ENCODE peak calls at places on chromosomes 4 and X, in nine cellular contexts. One of them, this sample, is unnamed.

GRCh38 chrX:108362026-108362425 is 76.2 kb downstream of the COL4A6 start:
- DNase-seq in HEK293T: no peak
- DNase-seq in stimulated activated CD8-positive, alpha-beta memory T cell treated with anti-CD3 and anti-CD28 coated beads, Interleukin-15, amount 100 ng/mL, for 1 hour: no peak
- DNase-seq in endothelial cell of umbilical vein: no peak
- DNase-seq in cardiac fibroblast: peak; percentile 20
- DNase-seq in stimulated activated naive CD4-positive, alpha-beta T cell: no peak
- DNase-seq in HS-5: no peak
- DNase-seq in NCI-H1105: no peak
- DNase-seq in NCI-H2029: no peak
- DNase-seq in this sample: no peak

GRCh38 chr4:1373892-1374705 is 27.1 kb downstream of the UVSSA start:
- DNase-seq in HEK293T: no peak
- DNase-seq in stimulated activated CD8-positive, alpha-beta memory T cell treated with anti-CD3 and anti-CD28 coated beads, Interleukin-15, amount 100 ng/mL, for 1 hour: no peak
- DNase-seq in endothelial cell of umbilical vein: no peak
- DNase-seq in cardiac fibroblast: no peak
- DNase-seq in stimulated activated naive CD4-positive, alpha-beta T cell: no peak
- DNase-seq in HS-5: no peak
- DNase-seq in NCI-H1105: no peak
- DNase-seq in NCI-H2029: no peak
- DNase-seq in this sample: peak; percentile 44

GRCh38 chr4:152696764-152697250 is 17.0 kb upstream of the TMEM154 start:
- DNase-seq in HEK293T: no peak
- DNase-seq in stimulated activated CD8-positive, alpha-beta memory T cell treated with anti-CD3 and anti-CD28 coated beads, Interleukin-15, amount 100 ng/mL, for 1 hour: peak; percentile 5
- DNase-seq in endothelial cell of umbilical vein: no peak
- DNase-seq in cardiac fibroblast: peak; percentile 76
- DNase-seq in stimulated activated naive CD4-positive, alpha-beta T cell: no peak
- DNase-seq in HS-5: no peak
- DNase-seq in NCI-H1105: no peak
- DNase-seq in NCI-H2029: no peak
- DNase-seq in this sample: no peak

GRCh38 chr4:55411621-55412020 is 15.9 kb downstream of the TMEM165 start:
- DNase-seq in HEK293T: no peak
- DNase-seq in stimulated activated CD8-positive, alpha-beta memory T cell treated with anti-CD3 and anti-CD28 coated beads, Interleukin-15, amount 100 ng/mL, for 1 hour: no peak
- DNase-seq in endothelial cell of umbilical vein: no peak
- DNase-seq in cardiac fibroblast: peak; percentile 45
- DNase-seq in stimulated activated naive CD4-positive, alpha-beta T cell: no peak
- DNase-seq in HS-5: no peak
- DNase-seq in NCI-H1105: no peak
- DNase-seq in NCI-H2029: no peak
- DNase-seq in this sample: no peak

GRCh38 chrX:10450229-10450958 is 170.0 kb downstream of the MID1 start:
- DNase-seq in HEK293T: no peak
- DNase-seq in stimulated activated CD8-positive, alpha-beta memory T cell treated with anti-CD3 and anti-CD28 coated beads, Interleukin-15, amount 100 ng/mL, for 1 hour: no peak
- DNase-seq in endothelial cell of umbilical vein: peak; percentile 28
- DNase-seq in cardiac fibroblast: peak; percentile 81
- DNase-seq in stimulated activated naive CD4-positive, alpha-beta T cell: no peak
- DNase-seq in HS-5: peak; percentile 52
- DNase-seq in NCI-H1105: no peak
- DNase-seq in NCI-H2029: no peak
- DNase-seq in this sample: no peak

GRCh38 chr4:172850838-172851237 is 317.8 kb upstream of the GALNT7 start:
- DNase-seq in HEK293T: no peak
- DNase-seq in stimulated activated CD8-positive, alpha-beta memory T cell treated with anti-CD3 and anti-CD28 coated beads, Interleukin-15, amount 100 ng/mL, for 1 hour: no peak
- DNase-seq in endothelial cell of umbilical vein: peak; percentile 28
- DNase-seq in cardiac fibroblast: peak; percentile 87
- DNase-seq in stimulated activated naive CD4-positive, alpha-beta T cell: no peak
- DNase-seq in HS-5: peak; percentile 76
- DNase-seq in NCI-H1105: no peak
- DNase-seq in NCI-H2029: no peak
- DNase-seq in this sample: no peak

GRCh38 chrX:119667111-119667928 is 25.6 kb downstream of the SEPTIN6 start:
- DNase-seq in HEK293T: peak; percentile 65
- DNase-seq in stimulated activated CD8-positive, alpha-beta memory T cell treated with anti-CD3 and anti-CD28 coated beads, Interleukin-15, amount 100 ng/mL, for 1 hour: no peak
- DNase-seq in endothelial cell of umbilical vein: no peak
- DNase-seq in cardiac fibroblast: peak; percentile 8
- DNase-seq in stimulated activated naive CD4-positive, alpha-beta T cell: no peak
- DNase-seq in HS-5: no peak
- DNase-seq in NCI-H1105: no peak
- DNase-seq in NCI-H2029: no peak
- DNase-seq in this sample: no peak

GRCh38 chrX:69153060-69153730 is 12.1 kb downstream of the PJA1 start:
- DNase-seq in HEK293T: no peak
- DNase-seq in stimulated activated CD8-positive, alpha-beta memory T cell treated with anti-CD3 and anti-CD28 coated beads, Interleukin-15, amount 100 ng/mL, for 1 hour: no peak
- DNase-seq in endothelial cell of umbilical vein: no peak
- DNase-seq in cardiac fibroblast: peak; percentile 16
- DNase-seq in stimulated activated naive CD4-positive, alpha-beta T cell: no peak
- DNase-seq in HS-5: no peak
- DNase-seq in NCI-H1105: no peak
- DNase-seq in NCI-H2029: no peak
- DNase-seq in this sample: no peak

GRCh38 chr4:173505924-173506779 is 23.9 kb downstream of the HAND2 start:
- DNase-seq in HEK293T: peak; percentile 75
- DNase-seq in stimulated activated CD8-positive, alpha-beta memory T cell treated with anti-CD3 and anti-CD28 coated beads, Interleukin-15, amount 100 ng/mL, for 1 hour: no peak
- DNase-seq in endothelial cell of umbilical vein: peak; percentile 25
- DNase-seq in cardiac fibroblast: peak; percentile 75
- DNase-seq in stimulated activated naive CD4-positive, alpha-beta T cell: peak; percentile 38
- DNase-seq in HS-5: no peak
- DNase-seq in NCI-H1105: peak; percentile 30
- DNase-seq in NCI-H2029: peak; percentile 4
- DNase-seq in this sample: peak; percentile 57

GRCh38 chrX:97168646-97169045 is 284.9 kb downstream of the RPA4 start:
- DNase-seq in HEK293T: no peak
- DNase-seq in stimulated activated CD8-positive, alpha-beta memory T cell treated with anti-CD3 and anti-CD28 coated beads, Interleukin-15, amount 100 ng/mL, for 1 hour: no peak
- DNase-seq in endothelial cell of umbilical vein: no peak
- DNase-seq in cardiac fibroblast: no peak
- DNase-seq in stimulated activated naive CD4-positive, alpha-beta T cell: no peak
- DNase-seq in HS-5: no peak
- DNase-seq in NCI-H1105: no peak
- DNase-seq in NCI-H2029: no peak
- DNase-seq in this sample: no peak

GRCh38 chrX:23902419-23902818 is 5.3 kb downstream of the APOO start:
- DNase-seq in HEK293T: peak; percentile 39
- DNase-seq in stimulated activated CD8-positive, alpha-beta memory T cell treated with anti-CD3 and anti-CD28 coated beads, Interleukin-15, amount 100 ng/mL, for 1 hour: no peak
- DNase-seq in endothelial cell of umbilical vein: peak; percentile 83
- DNase-seq in cardiac fibroblast: peak; percentile 77
- DNase-seq in stimulated activated naive CD4-positive, alpha-beta T cell: peak; percentile 18
- DNase-seq in HS-5: no peak
- DNase-seq in NCI-H1105: peak; percentile 6
- DNase-seq in NCI-H2029: peak; percentile 9
- DNase-seq in this sample: no peak

GRCh38 chrX:15567267-15567666 is 33.5 kb downstream of the ACE2 start:
- DNase-seq in HEK293T: no peak
- DNase-seq in stimulated activated CD8-positive, alpha-beta memory T cell treated with anti-CD3 and anti-CD28 coated beads, Interleukin-15, amount 100 ng/mL, for 1 hour: no peak
- DNase-seq in endothelial cell of umbilical vein: no peak
- DNase-seq in cardiac fibroblast: no peak
- DNase-seq in stimulated activated naive CD4-positive, alpha-beta T cell: no peak
- DNase-seq in HS-5: no peak
- DNase-seq in NCI-H1105: no peak
- DNase-seq in NCI-H2029: no peak
- DNase-seq in this sample: no peak

GRCh38 chr4:94551616-94552564 is 100.1 kb downstream of the PDLIM5 start:
- DNase-seq in HEK293T: no peak
- DNase-seq in stimulated activated CD8-positive, alpha-beta memory T cell treated with anti-CD3 and anti-CD28 coated beads, Interleukin-15, amount 100 ng/mL, for 1 hour: no peak
- DNase-seq in endothelial cell of umbilical vein: peak; percentile 91
- DNase-seq in cardiac fibroblast: peak; percentile 63
- DNase-seq in stimulated activated naive CD4-positive, alpha-beta T cell: no peak
- DNase-seq in HS-5: no peak
- DNase-seq in NCI-H1105: no peak
- DNase-seq in NCI-H2029: no peak
- DNase-seq in this sample: no peak

GRCh38 chr4:65310586-65310985 is 359.7 kb downstream of the EPHA5 start:
- DNase-seq in HEK293T: no peak
- DNase-seq in stimulated activated CD8-positive, alpha-beta memory T cell treated with anti-CD3 and anti-CD28 coated beads, Interleukin-15, amount 100 ng/mL, for 1 hour: no peak
- DNase-seq in endothelial cell of umbilical vein: no peak
- DNase-seq in cardiac fibroblast: no peak
- DNase-seq in stimulated activated naive CD4-positive, alpha-beta T cell: no peak
- DNase-seq in HS-5: no peak
- DNase-seq in NCI-H1105: no peak
- DNase-seq in NCI-H2029: no peak
- DNase-seq in this sample: no peak

GRCh38 chrX:102846544-102847236 is 90.4 kb upstream of the RAB40AL start:
- DNase-seq in HEK293T: no peak
- DNase-seq in stimulated activated CD8-positive, alpha-beta memory T cell treated with anti-CD3 and anti-CD28 coated beads, Interleukin-15, amount 100 ng/mL, for 1 hour: no peak
- DNase-seq in endothelial cell of umbilical vein: no peak
- DNase-seq in cardiac fibroblast: peak; percentile 79
- DNase-seq in stimulated activated naive CD4-positive, alpha-beta T cell: no peak
- DNase-seq in HS-5: no peak
- DNase-seq in NCI-H1105: no peak
- DNase-seq in NCI-H2029: no peak
- DNase-seq in this sample: no peak

GRCh38 chrX:48966796-48967579 is 4.7 kb downstream of the KCND1 start:
- DNase-seq in HEK293T: no peak
- DNase-seq in stimulated activated CD8-positive, alpha-beta memory T cell treated with anti-CD3 and anti-CD28 coated beads, Interleukin-15, amount 100 ng/mL, for 1 hour: no peak
- DNase-seq in endothelial cell of umbilical vein: no peak
- DNase-seq in cardiac fibroblast: peak; percentile 26
- DNase-seq in stimulated activated naive CD4-positive, alpha-beta T cell: no peak
- DNase-seq in HS-5: peak; percentile 6
- DNase-seq in NCI-H1105: no peak
- DNase-seq in NCI-H2029: no peak
- DNase-seq in this sample: no peak

GRCh38 chrX:40104649-40105015 is 6.9 kb upstream of the BCOR start:
- DNase-seq in HEK293T: no peak
- DNase-seq in stimulated activated CD8-positive, alpha-beta memory T cell treated with anti-CD3 and anti-CD28 coated beads, Interleukin-15, amount 100 ng/mL, for 1 hour: no peak
- DNase-seq in endothelial cell of umbilical vein: peak; percentile 30
- DNase-seq in cardiac fibroblast: peak; percentile 80
- DNase-seq in stimulated activated naive CD4-positive, alpha-beta T cell: no peak
- DNase-seq in HS-5: no peak
- DNase-seq in NCI-H1105: no peak
- DNase-seq in NCI-H2029: no peak
- DNase-seq in this sample: peak; percentile 84

GRCh38 chr4:174681723-174682300 is 147.2 kb downstream of the GLRA3 start:
- DNase-seq in HEK293T: no peak
- DNase-seq in stimulated activated CD8-positive, alpha-beta memory T cell treated with anti-CD3 and anti-CD28 coated beads, Interleukin-15, amount 100 ng/mL, for 1 hour: no peak
- DNase-seq in endothelial cell of umbilical vein: peak; percentile 72
- DNase-seq in cardiac fibroblast: peak; percentile 21
- DNase-seq in stimulated activated naive CD4-positive, alpha-beta T cell: no peak
- DNase-seq in HS-5: peak; percentile 67
- DNase-seq in NCI-H1105: no peak
- DNase-seq in NCI-H2029: no peak
- DNase-seq in this sample: no peak

GRCh38 chr4:118249890-118250289 is 102.9 kb downstream of the PRSS12 start:
- DNase-seq in HEK293T: no peak
- DNase-seq in stimulated activated CD8-positive, alpha-beta memory T cell treated with anti-CD3 and anti-CD28 coated beads, Interleukin-15, amount 100 ng/mL, for 1 hour: no peak
- DNase-seq in endothelial cell of umbilical vein: no peak
- DNase-seq in cardiac fibroblast: no peak
- DNase-seq in stimulated activated naive CD4-positive, alpha-beta T cell: no peak
- DNase-seq in HS-5: no peak
- DNase-seq in NCI-H1105: no peak
- DNase-seq in NCI-H2029: no peak
- DNase-seq in this sample: no peak

GRCh38 chr4:2786794-2787229 is 6.1 kb upstream of the SH3BP2 start:
- DNase-seq in HEK293T: no peak
- DNase-seq in stimulated activated CD8-positive, alpha-beta memory T cell treated with anti-CD3 and anti-CD28 coated beads, Interleukin-15, amount 100 ng/mL, for 1 hour: no peak
- DNase-seq in endothelial cell of umbilical vein: no peak
- DNase-seq in cardiac fibroblast: no peak
- DNase-seq in stimulated activated naive CD4-positive, alpha-beta T cell: no peak
- DNase-seq in HS-5: no peak
- DNase-seq in NCI-H1105: no peak
- DNase-seq in NCI-H2029: no peak
- DNase-seq in this sample: no peak

GRCh38 chrX:145405012-145405411 is 157.7 kb downstream of the SPANXN1 start:
- DNase-seq in HEK293T: peak; percentile 15
- DNase-seq in stimulated activated CD8-positive, alpha-beta memory T cell treated with anti-CD3 and anti-CD28 coated beads, Interleukin-15, amount 100 ng/mL, for 1 hour: no peak
- DNase-seq in endothelial cell of umbilical vein: peak; percentile 1
- DNase-seq in cardiac fibroblast: peak; percentile 33
- DNase-seq in stimulated activated naive CD4-positive, alpha-beta T cell: no peak
- DNase-seq in HS-5: no peak
- DNase-seq in NCI-H1105: peak; percentile 26
- DNase-seq in NCI-H2029: no peak
- DNase-seq in this sample: no peak

GRCh38 chrX:130060122-130061069 is 49.9 kb downstream of the ELF4 start:
- DNase-seq in HEK293T: peak; percentile 99
- DNase-seq in stimulated activated CD8-positive, alpha-beta memory T cell treated with anti-CD3 and anti-CD28 coated beads, Interleukin-15, amount 100 ng/mL, for 1 hour: peak; percentile 60
- DNase-seq in endothelial cell of umbilical vein: peak; percentile 59
- DNase-seq in cardiac fibroblast: peak; percentile 59
- DNase-seq in stimulated activated naive CD4-positive, alpha-beta T cell: peak; percentile 68
- DNase-seq in HS-5: peak; percentile 30
- DNase-seq in NCI-H1105: peak; percentile 59
- DNase-seq in NCI-H2029: peak; percentile 48
- DNase-seq in this sample: peak; percentile 83

GRCh38 chrX:429266-429825 is 42.6 kb upstream of the PPP2R3B start:
- DNase-seq in HEK293T: no peak
- DNase-seq in stimulated activated CD8-positive, alpha-beta memory T cell treated with anti-CD3 and anti-CD28 coated beads, Interleukin-15, amount 100 ng/mL, for 1 hour: no peak
- DNase-seq in endothelial cell of umbilical vein: no peak
- DNase-seq in cardiac fibroblast: no peak
- DNase-seq in stimulated activated naive CD4-positive, alpha-beta T cell: no peak
- DNase-seq in HS-5: no peak
- DNase-seq in NCI-H1105: no peak
- DNase-seq in NCI-H2029: no peak
- DNase-seq in this sample: no peak

GRCh38 chr4:871484-871883 is 45.6 kb upstream of the CPLX1 start:
- DNase-seq in HEK293T: no peak
- DNase-seq in stimulated activated CD8-positive, alpha-beta memory T cell treated with anti-CD3 and anti-CD28 coated beads, Interleukin-15, amount 100 ng/mL, for 1 hour: no peak
- DNase-seq in endothelial cell of umbilical vein: no peak
- DNase-seq in cardiac fibroblast: no peak
- DNase-seq in stimulated activated naive CD4-positive, alpha-beta T cell: no peak
- DNase-seq in HS-5: no peak
- DNase-seq in NCI-H1105: no peak
- DNase-seq in NCI-H2029: no peak
- DNase-seq in this sample: no peak

GRCh38 chrX:110741213-110741796 is 54.3 kb downstream of the CHRDL1 start:
- DNase-seq in HEK293T: no peak
- DNase-seq in stimulated activated CD8-positive, alpha-beta memory T cell treated with anti-CD3 and anti-CD28 coated beads, Interleukin-15, amount 100 ng/mL, for 1 hour: no peak
- DNase-seq in endothelial cell of umbilical vein: no peak
- DNase-seq in cardiac fibroblast: peak; percentile 58
- DNase-seq in stimulated activated naive CD4-positive, alpha-beta T cell: no peak
- DNase-seq in HS-5: no peak
- DNase-seq in NCI-H1105: no peak
- DNase-seq in NCI-H2029: no peak
- DNase-seq in this sample: no peak